ENCODE peak calls at places on chromosomes 12 and 14, in ten cellular contexts. One of them, this sample, is unnamed.

GRCh38 chr12:94427520-94428381 is 31.9 kb downstream of the CEP83 start:
- DNase-seq in HTR-8/SVneo: no peak
- DNase-seq in NCI-H1092: peak
- DNase-seq in PC-3: no peak
- DNase-seq in brain microvascular endothelial cell: peak
- DNase-seq in LoVo: peak
- DNase-seq in aorta: no peak
- DNase-seq in A549: no peak
- DNase-seq in HT1080: no peak
- DNase-seq in NCI-H1436 treated with DMSO at 0.1 percent for 48 hours: no peak
- DNase-seq in this sample: peak

GRCh38 chr12:56326533-56326932 is 7.3 kb downstream of the PAN2 start:
- DNase-seq in A549: no peak
- DNase-seq in NCI-H1436 treated with DMSO at 0.1 percent for 48 hours: no peak
- DNase-seq in HT1080: peak
- DNase-seq in PC-3: peak
- DNase-seq in HTR-8/SVneo: no peak
- DNase-seq in aorta: no peak
- DNase-seq in NCI-H1092: no peak
- DNase-seq in LoVo: no peak
- DNase-seq in brain microvascular endothelial cell: no peak
- DNase-seq in this sample: no peak

GRCh38 chr14:58637040-58637390 is 747 bp upstream of the DACT1 start:
- DNase-seq in brain microvascular endothelial cell: peak
- DNase-seq in NCI-H1436 treated with DMSO at 0.1 percent for 48 hours: no peak
- DNase-seq in PC-3: peak
- DNase-seq in A549: no peak
- DNase-seq in aorta: peak
- DNase-seq in HTR-8/SVneo: peak
- DNase-seq in LoVo: no peak
- DNase-seq in HT1080: no peak
- DNase-seq in NCI-H1092: no peak
- DNase-seq in this sample: peak

GRCh38 chr12:23771230-23771949 is 178.1 kb downstream of the SOX5 start:
- DNase-seq in brain microvascular endothelial cell: no peak
- DNase-seq in LoVo: no peak
- DNase-seq in NCI-H1092: no peak
- DNase-seq in HTR-8/SVneo: no peak
- DNase-seq in aorta: peak
- DNase-seq in HT1080: peak
- DNase-seq in PC-3: no peak
- DNase-seq in NCI-H1436 treated with DMSO at 0.1 percent for 48 hours: no peak
- DNase-seq in A549: no peak
- DNase-seq in this sample: no peak

GRCh38 chr12:132560831-132561783 is 49.3 kb downstream of the LRCOL1 start:
- DNase-seq in aorta: peak
- DNase-seq in HT1080: no peak
- DNase-seq in PC-3: peak
- DNase-seq in A549: peak
- DNase-seq in LoVo: peak
- DNase-seq in NCI-H1436 treated with DMSO at 0.1 percent for 48 hours: peak
- DNase-seq in HTR-8/SVneo: peak
- DNase-seq in NCI-H1092: peak
- DNase-seq in brain microvascular endothelial cell: peak
- DNase-seq in this sample: peak

GRCh38 chr12:93186131-93186530 is 191.6 kb upstream of the NUDT4 start:
- DNase-seq in brain microvascular endothelial cell: no peak
- DNase-seq in aorta: no peak
- DNase-seq in NCI-H1436 treated with DMSO at 0.1 percent for 48 hours: no peak
- DNase-seq in A549: no peak
- DNase-seq in LoVo: no peak
- DNase-seq in PC-3: no peak
- DNase-seq in NCI-H1092: no peak
- DNase-seq in HT1080: no peak
- DNase-seq in HTR-8/SVneo: no peak
- DNase-seq in this sample: no peak

GRCh38 chr12:20963762-20964161 is 153.3 kb downstream of the SLCO1B3 start:
- DNase-seq in HT1080: no peak
- DNase-seq in aorta: no peak
- DNase-seq in PC-3: no peak
- DNase-seq in NCI-H1092: no peak
- DNase-seq in LoVo: no peak
- DNase-seq in A549: no peak
- DNase-seq in brain microvascular endothelial cell: no peak
- DNase-seq in NCI-H1436 treated with DMSO at 0.1 percent for 48 hours: no peak
- DNase-seq in HTR-8/SVneo: no peak
- DNase-seq in this sample: no peak

GRCh38 chr12:46674818-46675217 is 151.0 kb downstream of the SLC38A4 start:
- DNase-seq in brain microvascular endothelial cell: no peak
- DNase-seq in PC-3: peak
- DNase-seq in HT1080: no peak
- DNase-seq in aorta: no peak
- DNase-seq in NCI-H1092: no peak
- DNase-seq in NCI-H1436 treated with DMSO at 0.1 percent for 48 hours: no peak
- DNase-seq in LoVo: peak
- DNase-seq in A549: no peak
- DNase-seq in HTR-8/SVneo: no peak
- DNase-seq in this sample: no peak

GRCh38 chr14:89866458-89866857 is 88.1 kb downstream of the EFCAB11 start:
- DNase-seq in PC-3: no peak
- DNase-seq in NCI-H1092: no peak
- DNase-seq in NCI-H1436 treated with DMSO at 0.1 percent for 48 hours: no peak
- DNase-seq in LoVo: no peak
- DNase-seq in brain microvascular endothelial cell: no peak
- DNase-seq in aorta: no peak
- DNase-seq in HT1080: no peak
- DNase-seq in HTR-8/SVneo: no peak
- DNase-seq in A549: no peak
- DNase-seq in this sample: no peak

GRCh38 chr14:75493580-75494130 is 28.6 kb upstream of the BATF start:
- DNase-seq in A549: no peak
- DNase-seq in HTR-8/SVneo: no peak
- DNase-seq in HT1080: no peak
- DNase-seq in PC-3: no peak
- DNase-seq in NCI-H1092: no peak
- DNase-seq in LoVo: no peak
- DNase-seq in NCI-H1436 treated with DMSO at 0.1 percent for 48 hours: no peak
- DNase-seq in aorta: no peak
- DNase-seq in brain microvascular endothelial cell: no peak
- DNase-seq in this sample: no peak

GRCh38 chr12:4145990-4146859 is 127.3 kb upstream of the CCND2 start:
- DNase-seq in A549: no peak
- DNase-seq in HTR-8/SVneo: no peak
- DNase-seq in NCI-H1436 treated with DMSO at 0.1 percent for 48 hours: no peak
- DNase-seq in NCI-H1092: no peak
- DNase-seq in aorta: no peak
- DNase-seq in brain microvascular endothelial cell: no peak
- DNase-seq in LoVo: no peak
- DNase-seq in HT1080: no peak
- DNase-seq in PC-3: no peak
- DNase-seq in this sample: no peak

GRCh38 chr12:100554608-100555077 is 18.8 kb upstream of the GAS2L3 start:
- DNase-seq in PC-3: peak
- DNase-seq in HTR-8/SVneo: peak
- DNase-seq in A549: peak
- DNase-seq in HT1080: peak
- DNase-seq in NCI-H1436 treated with DMSO at 0.1 percent for 48 hours: peak
- DNase-seq in aorta: no peak
- DNase-seq in brain microvascular endothelial cell: peak
- DNase-seq in NCI-H1092: peak
- DNase-seq in LoVo: peak
- DNase-seq in this sample: peak

GRCh38 chr14:106378191-106378590 is 851.8 kb downstream of the TMEM121 start:
- DNase-seq in A549: no peak
- DNase-seq in aorta: no peak
- DNase-seq in HT1080: peak
- DNase-seq in HTR-8/SVneo: no peak
- DNase-seq in LoVo: no peak
- DNase-seq in NCI-H1092: no peak
- DNase-seq in NCI-H1436 treated with DMSO at 0.1 percent for 48 hours: no peak
- DNase-seq in brain microvascular endothelial cell: no peak
- DNase-seq in PC-3: no peak
- DNase-seq in this sample: no peak

GRCh38 chr12:51635371-51635770 is 44.3 kb downstream of the SCN8A start:
- DNase-seq in aorta: no peak
- DNase-seq in NCI-H1436 treated with DMSO at 0.1 percent for 48 hours: no peak
- DNase-seq in brain microvascular endothelial cell: no peak
- DNase-seq in PC-3: peak
- DNase-seq in NCI-H1092: no peak
- DNase-seq in HT1080: no peak
- DNase-seq in A549: no peak
- DNase-seq in HTR-8/SVneo: no peak
- DNase-seq in LoVo: no peak
- DNase-seq in this sample: no peak

GRCh38 chr14:34718750-34719304 is 4.4 kb upstream of the CFL2 start:
- DNase-seq in HTR-8/SVneo: no peak
- DNase-seq in brain microvascular endothelial cell: no peak
- DNase-seq in HT1080: peak
- DNase-seq in NCI-H1092: no peak
- DNase-seq in NCI-H1436 treated with DMSO at 0.1 percent for 48 hours: no peak
- DNase-seq in A549: no peak
- DNase-seq in PC-3: no peak
- DNase-seq in LoVo: no peak
- DNase-seq in aorta: no peak
- DNase-seq in this sample: no peak